ENCODE peak calls at places on chromosome 15, in ten cellular contexts. One of them, this sample, is unnamed.

GRCh38 chr15:93413745-93414144 is 324.7 kb upstream of the RGMA start:
- DNase-seq in psoas muscle: no peak
- DNase-seq in right cardiac atrium: no peak
- DNase-seq in aorta: no peak
- DNase-seq in neural progenitor cell: no peak
- DNase-seq in heart left ventricle: no peak
- DNase-seq in pancreas: no peak
- DNase-seq in mammary epithelial cell: no peak
- DNase-seq in PC-9: no peak
- DNase-seq in HCT116: no peak
- DNase-seq in this sample: no peak

GRCh38 chr15:28025413-28025812 is 73.7 kb downstream of the OCA2 start:
- DNase-seq in psoas muscle: no peak
- DNase-seq in right cardiac atrium: no peak
- DNase-seq in aorta: no peak
- DNase-seq in neural progenitor cell: no peak
- DNase-seq in heart left ventricle: no peak
- DNase-seq in pancreas: no peak
- DNase-seq in mammary epithelial cell: no peak
- DNase-seq in PC-9: no peak
- DNase-seq in HCT116: no peak
- DNase-seq in this sample: no peak

GRCh38 chr15:66768984-66769383 is 66.9 kb downstream of the SMAD6 start:
- DNase-seq in psoas muscle: no peak
- DNase-seq in right cardiac atrium: no peak
- DNase-seq in aorta: peak; percentile 10
- DNase-seq in neural progenitor cell: no peak
- DNase-seq in heart left ventricle: no peak
- DNase-seq in pancreas: no peak
- DNase-seq in mammary epithelial cell: no peak
- DNase-seq in PC-9: no peak
- DNase-seq in HCT116: no peak
- DNase-seq in this sample: no peak

GRCh38 chr15:45454825-45455224 is 67.7 kb downstream of the SLC30A4 start:
- DNase-seq in psoas muscle: peak; percentile 67
- DNase-seq in right cardiac atrium: peak; percentile 76
- DNase-seq in aorta: peak; percentile 85
- DNase-seq in neural progenitor cell: no peak
- DNase-seq in heart left ventricle: peak; percentile 75
- DNase-seq in pancreas: peak; percentile 71
- DNase-seq in mammary epithelial cell: peak; percentile 94
- DNase-seq in PC-9: peak; percentile 80
- DNase-seq in HCT116: peak; percentile 73
- DNase-seq in this sample: peak; percentile 51

GRCh38 chr15:29860872-29861271 is 38.6 kb upstream of the TJP1 start:
- DNase-seq in psoas muscle: no peak
- DNase-seq in right cardiac atrium: no peak
- DNase-seq in aorta: no peak
- DNase-seq in neural progenitor cell: no peak
- DNase-seq in heart left ventricle: no peak
- DNase-seq in pancreas: no peak
- DNase-seq in mammary epithelial cell: peak; percentile 34
- DNase-seq in PC-9: no peak
- DNase-seq in HCT116: no peak
- DNase-seq in this sample: no peak

GRCh38 chr15:58332676-58333400 is 99.0 kb upstream of the LIPC start:
- DNase-seq in psoas muscle: no peak
- DNase-seq in right cardiac atrium: no peak
- DNase-seq in aorta: no peak
- DNase-seq in neural progenitor cell: no peak
- DNase-seq in heart left ventricle: no peak
- DNase-seq in pancreas: peak; percentile 15
- DNase-seq in mammary epithelial cell: peak; percentile 3
- DNase-seq in PC-9: peak; percentile 95
- DNase-seq in HCT116: no peak
- DNase-seq in this sample: peak; percentile 43

GRCh38 chr15:64501396-64501716 is 41.0 kb downstream of the ZNF609 start:
- DNase-seq in psoas muscle: no peak
- DNase-seq in right cardiac atrium: no peak
- DNase-seq in aorta: no peak
- DNase-seq in neural progenitor cell: no peak
- DNase-seq in heart left ventricle: no peak
- DNase-seq in pancreas: no peak
- DNase-seq in mammary epithelial cell: no peak
- DNase-seq in PC-9: no peak
- DNase-seq in HCT116: no peak
- DNase-seq in this sample: no peak

GRCh38 chr15:100924436-100924835 is 5.3 kb downstream of the LRRK1 start:
- DNase-seq in psoas muscle: no peak
- DNase-seq in right cardiac atrium: no peak
- DNase-seq in aorta: no peak
- DNase-seq in neural progenitor cell: no peak
- DNase-seq in heart left ventricle: no peak
- DNase-seq in pancreas: peak; percentile 5
- DNase-seq in mammary epithelial cell: no peak
- DNase-seq in PC-9: no peak
- DNase-seq in HCT116: no peak
- DNase-seq in this sample: no peak

DNA sequence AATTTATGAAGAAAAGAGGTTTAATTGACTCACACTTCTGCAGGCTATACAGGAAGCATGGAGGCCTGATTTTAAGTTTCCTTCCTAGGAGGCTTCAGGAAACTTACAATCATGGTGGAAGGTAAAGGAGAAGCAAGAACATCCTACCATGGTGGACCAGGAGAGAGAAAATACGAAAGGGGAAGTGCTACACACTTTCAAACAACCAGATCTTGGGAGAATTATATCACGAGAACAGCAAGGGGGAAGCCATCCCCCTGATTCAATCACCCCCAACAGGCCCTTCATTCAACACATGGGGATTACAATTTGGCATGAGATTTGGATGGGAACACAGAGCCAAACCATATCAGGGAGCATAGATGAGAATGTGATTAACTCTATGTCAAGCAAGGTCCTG is 121.0 kb downstream of the MTHFS start:
- DNase-seq in psoas muscle: no peak
- DNase-seq in right cardiac atrium: no peak
- DNase-seq in aorta: no peak
- DNase-seq in neural progenitor cell: no peak
- DNase-seq in heart left ventricle: no peak
- DNase-seq in pancreas: no peak
- DNase-seq in mammary epithelial cell: no peak
- DNase-seq in PC-9: no peak
- DNase-seq in HCT116: no peak
- DNase-seq in this sample: no peak
- H3K4me1 ChIP-seq in psoas muscle: no peaks in the 10 kb centered on the region
- H3K4me1 ChIP-seq in right cardiac atrium: no peaks in the 10 kb centered on the region
- H3K4me1 ChIP-seq in aorta: no peaks in the 10 kb centered on the region
- H3K4me1 ChIP-seq in neural progenitor cell: no peaks in the 10 kb centered on the region
- H3K4me1 ChIP-seq in heart left ventricle: no peaks in the 10 kb centered on the region
- H3K4me1 ChIP-seq in pancreas: no peaks in the 10 kb centered on the region
- H3K4me1 ChIP-seq in mammary epithelial cell: no peaks in the 10 kb centered on the region
- H3K4me1 ChIP-seq in PC-9: no peaks in the 10 kb centered on the region
- H3K4me1 ChIP-seq in HCT116: no peaks in the 10 kb centered on the region
- H3K4me1 ChIP-seq in this sample: no peaks in the 10 kb centered on the region

DNA sequence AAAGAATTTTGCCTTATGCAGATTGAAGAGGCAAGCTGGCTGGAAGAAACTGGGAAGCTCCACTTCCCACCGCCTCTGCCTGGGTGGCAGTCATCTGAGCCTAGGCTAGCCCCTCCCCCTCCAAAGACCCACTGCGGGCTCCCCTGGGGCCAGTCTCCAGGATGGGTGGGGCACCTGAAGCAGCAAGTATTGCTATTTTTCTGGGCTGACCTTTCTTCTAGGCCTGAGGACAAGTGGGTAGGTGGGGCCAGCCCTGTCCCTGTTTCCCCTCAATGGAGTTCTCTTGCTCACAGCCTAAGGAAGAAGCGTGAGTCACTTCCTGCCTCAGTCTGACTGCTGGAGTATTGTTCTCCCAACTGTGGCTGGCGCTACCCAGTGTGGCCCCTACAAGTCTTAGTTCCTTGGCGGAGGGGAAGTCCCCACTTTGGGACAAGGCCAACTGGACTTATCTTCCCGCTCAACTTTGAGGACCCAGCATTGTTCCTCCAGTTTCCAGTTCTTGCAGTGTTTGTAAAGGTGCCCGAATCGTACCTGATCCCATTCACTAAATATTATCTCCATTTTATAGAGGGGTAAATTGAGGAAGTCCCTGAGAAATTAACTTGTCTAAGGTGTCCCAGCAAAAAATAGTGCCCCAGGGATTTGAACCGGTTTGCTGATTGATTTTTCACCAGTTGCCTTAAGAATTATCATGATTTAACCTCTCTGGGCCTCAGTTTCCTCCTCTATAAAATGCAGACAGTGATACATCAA is 1.4 kb downstream of the FURIN start:
- DNase-seq in psoas muscle: peak; percentile 84
- DNase-seq in right cardiac atrium: peak; percentile 93
- DNase-seq in aorta: peak; percentile 88
- DNase-seq in neural progenitor cell: peak; percentile 61
- DNase-seq in heart left ventricle: peak; percentile 89
- DNase-seq in pancreas: no peak
- DNase-seq in mammary epithelial cell: peak; percentile 83
- DNase-seq in PC-9: peak; percentile 83
- DNase-seq in HCT116: peak; percentile 85
- DNase-seq in this sample: peak; percentile 76
- H3K4me1 ChIP-seq in psoas muscle: peaks cover 39% of the 10 kb centered on the region
- H3K4me1 ChIP-seq in right cardiac atrium: peaks cover 25% of the 10 kb centered on the region
- H3K4me1 ChIP-seq in aorta: peaks cover 1% of the 10 kb centered on the region
- H3K4me1 ChIP-seq in neural progenitor cell: peaks cover 41% of the 10 kb centered on the region
- H3K4me1 ChIP-seq in heart left ventricle: peaks cover 16% of the 10 kb centered on the region
- H3K4me1 ChIP-seq in pancreas: peaks cover 14% of the 10 kb centered on the region
- H3K4me1 ChIP-seq in mammary epithelial cell: peaks cover 51% of the 10 kb centered on the region
- H3K4me1 ChIP-seq in PC-9: peaks cover 66% of the 10 kb centered on the region
- H3K4me1 ChIP-seq in HCT116: peaks cover 62% of the 10 kb centered on the region
- H3K4me1 ChIP-seq in this sample: peaks cover 61% of the 10 kb centered on the region

GRCh38 chr15:69891070-69891491 is 206.6 kb downstream of the TLE3 start:
- DNase-seq in psoas muscle: no peak
- DNase-seq in right cardiac atrium: no peak
- DNase-seq in aorta: no peak
- DNase-seq in neural progenitor cell: peak; percentile 42
- DNase-seq in heart left ventricle: no peak
- DNase-seq in pancreas: no peak
- DNase-seq in mammary epithelial cell: no peak
- DNase-seq in PC-9: no peak
- DNase-seq in HCT116: no peak
- DNase-seq in this sample: no peak

GRCh38 chr15:69892351-69892750 is 205.4 kb downstream of the TLE3 start:
- DNase-seq in psoas muscle: no peak
- DNase-seq in right cardiac atrium: no peak
- DNase-seq in aorta: no peak
- DNase-seq in neural progenitor cell: no peak
- DNase-seq in heart left ventricle: no peak
- DNase-seq in pancreas: no peak
- DNase-seq in mammary epithelial cell: no peak
- DNase-seq in PC-9: no peak
- DNase-seq in HCT116: no peak
- DNase-seq in this sample: no peak

GRCh38 chr15:69895202-69895601 is 202.5 kb downstream of the TLE3 start:
- DNase-seq in psoas muscle: no peak
- DNase-seq in right cardiac atrium: no peak
- DNase-seq in aorta: no peak
- DNase-seq in neural progenitor cell: no peak
- DNase-seq in heart left ventricle: no peak
- DNase-seq in pancreas: no peak
- DNase-seq in mammary epithelial cell: no peak
- DNase-seq in PC-9: no peak
- DNase-seq in HCT116: no peak
- DNase-seq in this sample: no peak

GRCh38 chr15:69893863-69894262 is 203.9 kb downstream of the TLE3 start:
- DNase-seq in psoas muscle: peak; percentile 80
- DNase-seq in right cardiac atrium: peak; percentile 81
- DNase-seq in aorta: no peak
- DNase-seq in neural progenitor cell: peak; percentile 25
- DNase-seq in heart left ventricle: no peak
- DNase-seq in pancreas: no peak
- DNase-seq in mammary epithelial cell: peak; percentile 12
- DNase-seq in PC-9: no peak
- DNase-seq in HCT116: no peak
- DNase-seq in this sample: peak; percentile 36

DNA sequence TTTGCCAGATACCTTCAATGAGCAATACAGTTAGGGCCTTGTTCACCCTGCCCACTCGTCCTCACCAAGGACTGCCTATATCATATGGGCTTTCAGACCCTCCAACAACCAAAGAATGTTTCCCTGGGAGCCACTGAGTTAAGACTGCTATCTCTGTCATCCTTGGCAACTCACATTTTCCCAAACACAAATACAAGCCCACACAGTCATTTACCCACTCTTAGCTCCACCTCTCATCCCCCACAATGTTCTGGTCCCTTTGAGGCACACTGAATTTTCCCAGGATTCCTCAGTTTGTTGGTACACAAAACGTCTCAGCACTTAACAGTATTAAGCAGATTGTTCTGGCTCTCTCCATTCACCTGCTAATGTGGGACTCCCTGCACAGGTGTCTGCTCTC is 204.6 kb downstream of the TLE3 start:
- DNase-seq in psoas muscle: no peak
- DNase-seq in right cardiac atrium: no peak
- DNase-seq in aorta: no peak
- DNase-seq in neural progenitor cell: no peak
- DNase-seq in heart left ventricle: no peak
- DNase-seq in pancreas: no peak
- DNase-seq in mammary epithelial cell: no peak
- DNase-seq in PC-9: no peak
- DNase-seq in HCT116: no peak
- DNase-seq in this sample: no peak
- H3K4me1 ChIP-seq in psoas muscle: peaks cover 5% of the 10 kb centered on the region
- H3K4me1 ChIP-seq in right cardiac atrium: no peaks in the 10 kb centered on the region
- H3K4me1 ChIP-seq in aorta: no peaks in the 10 kb centered on the region
- H3K4me1 ChIP-seq in neural progenitor cell: peaks cover 5% of the 10 kb centered on the region
- H3K4me1 ChIP-seq in heart left ventricle: no peaks in the 10 kb centered on the region
- H3K4me1 ChIP-seq in pancreas: no peaks in the 10 kb centered on the region
- H3K4me1 ChIP-seq in mammary epithelial cell: no peaks in the 10 kb centered on the region
- H3K4me1 ChIP-seq in PC-9: no peaks in the 10 kb centered on the region
- H3K4me1 ChIP-seq in HCT116: no peaks in the 10 kb centered on the region
- H3K4me1 ChIP-seq in this sample: no peaks in the 10 kb centered on the region

GRCh38 chr15:41917767-41918430 is 24.0 kb upstream of the SPTBN5 start:
- DNase-seq in psoas muscle: peak; percentile 89
- DNase-seq in right cardiac atrium: peak; percentile 77
- DNase-seq in aorta: no peak
- DNase-seq in neural progenitor cell: no peak
- DNase-seq in heart left ventricle: no peak
- DNase-seq in pancreas: no peak
- DNase-seq in mammary epithelial cell: peak; percentile 70
- DNase-seq in PC-9: peak; percentile 81
- DNase-seq in HCT116: peak; percentile 57
- DNase-seq in this sample: peak; percentile 77

GRCh38 chr15:41913251-41913650 is 19.4 kb upstream of the SPTBN5 start:
- DNase-seq in psoas muscle: no peak
- DNase-seq in right cardiac atrium: no peak
- DNase-seq in aorta: no peak
- DNase-seq in neural progenitor cell: no peak
- DNase-seq in heart left ventricle: no peak
- DNase-seq in pancreas: no peak
- DNase-seq in mammary epithelial cell: no peak
- DNase-seq in PC-9: no peak
- DNase-seq in HCT116: no peak
- DNase-seq in this sample: no peak

GRCh38 chr15:41918506-41919126 is 24.8 kb upstream of the SPTBN5 start:
- DNase-seq in psoas muscle: no peak
- DNase-seq in right cardiac atrium: no peak
- DNase-seq in aorta: no peak
- DNase-seq in neural progenitor cell: no peak
- DNase-seq in heart left ventricle: no peak
- DNase-seq in pancreas: no peak
- DNase-seq in mammary epithelial cell: no peak
- DNase-seq in PC-9: no peak
- DNase-seq in HCT116: no peak
- DNase-seq in this sample: no peak

GRCh38 chr15:41914406-41914805 is 20.6 kb upstream of the SPTBN5 start:
- DNase-seq in psoas muscle: no peak
- DNase-seq in right cardiac atrium: no peak
- DNase-seq in aorta: no peak
- DNase-seq in neural progenitor cell: no peak
- DNase-seq in heart left ventricle: no peak
- DNase-seq in pancreas: no peak
- DNase-seq in mammary epithelial cell: no peak
- DNase-seq in PC-9: no peak
- DNase-seq in HCT116: no peak
- DNase-seq in this sample: no peak

DNA sequence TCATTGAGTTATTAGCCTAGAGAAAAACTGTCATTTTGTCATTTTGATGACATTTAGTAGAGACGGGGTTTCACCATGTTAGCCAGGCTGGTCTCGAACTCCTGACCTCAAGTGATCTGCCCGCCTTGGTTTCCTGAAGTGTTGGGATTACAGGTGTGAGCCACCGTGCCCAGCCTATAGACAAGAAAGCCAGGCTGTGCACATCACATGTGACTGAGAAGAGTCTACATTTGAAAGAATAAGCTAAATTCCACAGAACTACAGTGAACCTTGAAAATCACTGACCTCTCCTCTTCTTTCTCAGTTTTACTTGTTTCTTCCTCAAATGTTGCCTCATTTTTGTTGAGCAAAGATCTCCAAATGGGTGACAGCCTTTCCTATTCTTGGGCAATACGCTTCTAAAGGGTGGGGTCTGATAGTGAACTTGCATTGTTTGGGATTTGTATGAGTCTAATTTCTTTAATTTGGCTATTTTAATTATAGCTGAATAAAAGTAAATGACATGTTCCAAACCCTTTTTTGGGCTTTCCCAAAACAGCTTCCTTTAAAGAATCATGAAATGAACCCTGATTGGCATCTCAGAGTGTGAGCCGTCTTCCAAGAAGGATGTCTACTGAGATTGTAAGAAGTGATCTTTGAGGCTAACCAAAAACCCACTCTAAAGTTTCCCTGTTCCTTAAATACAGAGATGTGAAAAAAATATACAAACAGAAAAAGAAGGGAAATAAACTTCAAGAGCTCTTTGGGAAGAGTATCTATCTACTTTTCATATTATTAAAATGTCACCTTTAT is 21.5 kb upstream of the SPTBN5 start:
- DNase-seq in psoas muscle: no peak
- DNase-seq in right cardiac atrium: no peak
- DNase-seq in aorta: no peak
- DNase-seq in neural progenitor cell: no peak
- DNase-seq in heart left ventricle: no peak
- DNase-seq in pancreas: no peak
- DNase-seq in mammary epithelial cell: no peak
- DNase-seq in PC-9: no peak
- DNase-seq in HCT116: no peak
- DNase-seq in this sample: no peak
- H3K4me1 ChIP-seq in psoas muscle: peaks cover 38% of the 10 kb centered on the region
- H3K4me1 ChIP-seq in right cardiac atrium: peaks cover 15% of the 10 kb centered on the region
- H3K4me1 ChIP-seq in aorta: peaks cover 4% of the 10 kb centered on the region
- H3K4me1 ChIP-seq in neural progenitor cell: no peaks in the 10 kb centered on the region
- H3K4me1 ChIP-seq in heart left ventricle: peaks cover 20% of the 10 kb centered on the region
- H3K4me1 ChIP-seq in pancreas: peaks cover 40% of the 10 kb centered on the region
- H3K4me1 ChIP-seq in mammary epithelial cell: peaks cover 22% of the 10 kb centered on the region
- H3K4me1 ChIP-seq in PC-9: peaks cover 10% of the 10 kb centered on the region
- H3K4me1 ChIP-seq in HCT116: peaks cover 20% of the 10 kb centered on the region
- H3K4me1 ChIP-seq in this sample: peaks cover 12% of the 10 kb centered on the region